ENCODE peak calls at places on chromosomes 16 and 17, in five cellular contexts. E is ovary; Z is hepatocyte; I is esophagus squamous epithelium; D is CD8-positive, alpha-beta T cell. W is an unnamed sample.

GRCh38 chr17:82531431-82531881 is 11.9 kb downstream of the FOXK2 start:
- DNase-seq in E (no peak), Z (no peak), I (no peak), D (no peak), W (peak; percentile 59)

GRCh38 chr16:22743401-22743800 is 70.6 kb upstream of the HS3ST2 start:
- DNase-seq in Z (no peak), D (no peak), E (no peak), I (no peak), W (no peak)

GRCh38 chr17:80501739-80502577 is 25.6 kb upstream of the NPTX1 start:
- DNase-seq in D (no peak), E (no peak), I (no peak), Z (no peak), W (peak; percentile 48)

GRCh38 chr17:29911641-29912177 is 18.3 kb downstream of the SSH2 start:
- DNase-seq in D (no peak), Z (no peak), I (no peak), E (no peak), W (no peak)

GRCh38 chr17:61532818-61533217 is 58.2 kb downstream of the NACA2 start:
- DNase-seq in E (no peak), D (no peak), Z (no peak), I (no peak), W (no peak)

GRCh38 chr16:8878523-8878911 is 3.6 kb upstream of the LITAFD start:
- DNase-seq in D (no peak), Z (peak; percentile 72), I (no peak), E (no peak), W (no peak)

GRCh38 chr17:50684612-50685333 is 22.9 kb downstream of the ANKRD40 start:
- DNase-seq in D (no peak), I (no peak), E (no peak), Z (peak; percentile 81), W (no peak)

GRCh38 chr17:36496018-36496789 is 9.7 kb downstream of the ZNHIT3 start:
- DNase-seq in I (no peak), Z (no peak), E (no peak), D (no peak), W (no peak)

GRCh38 chr16:57720142-57720575 is 15.4 kb upstream of the KATNB1 start:
- DNase-seq in I (no peak), E (no peak), Z (peak; percentile 78), D (no peak), W (peak; percentile 67)

GRCh38 chr16:85616608-85617311 is 3.6 kb downstream of the GSE1 start:
- DNase-seq in Z (no peak), I (peak; percentile 24), D (no peak), E (no peak), W (no peak)

GRCh38 chr17:41008811-41009210 is at the start of gene KRTAP3-1:
- DNase-seq in E (no peak), Z (no peak), D (no peak), I (no peak), W (no peak)

GRCh38 chr17:19317359-19318095 is 45.0 kb downstream of the B9D1 start:
- DNase-seq in Z (peak; percentile 91), D (no peak), E (peak; percentile 90), I (no peak), W (no peak)

GRCh38 chr16:80274576-80275191 is 266.1 kb upstream of the DYNLRB2 start:
- DNase-seq in I (no peak), Z (no peak), E (no peak), D (no peak), W (peak; percentile 80)

GRCh38 chr17:72632026-72632684 is 460.3 kb downstream of the SLC39A11 start:
- DNase-seq in Z (peak; percentile 86), D (no peak), E (no peak), I (no peak), W (no peak)

GRCh38 chr17:67680445-67681224 is 37.1 kb upstream of the NOL11 start:
- DNase-seq in Z (no peak), D (no peak), I (no peak), E (no peak), W (no peak)

GRCh38 chr17:58381124-58381838 is 29.3 kb upstream of the SUPT4H1 start:
- DNase-seq in D (no peak), E (no peak), Z (peak; percentile 71), I (no peak), W (no peak)

GRCh38 chr17:32783602-32784001 is 93.3 kb downstream of the MYO1D start:
- DNase-seq in I (no peak), D (no peak), E (no peak), Z (peak; percentile 78), W (no peak)

GRCh38 chr17:39753514-39754160 is 15.9 kb downstream of the GRB7 start:
- DNase-seq in Z (peak; percentile 79), I (no peak), D (peak; percentile 67), E (no peak), W (peak; percentile 47)

GRCh38 chr17:67448449-67448848 is 71.4 kb downstream of the PITPNC1 start:
- DNase-seq in Z (no peak), I (no peak), E (no peak), D (no peak), W (no peak)

GRCh38 chr17:78705071-78705470 is 77.0 kb downstream of the CYTH1 start:
- DNase-seq in D (no peak), I (no peak), Z (no peak), E (no peak), W (no peak)

GRCh38 chr16:85913688-85914422 is 14.9 kb downstream of the IRF8 start:
- DNase-seq in I (no peak), Z (no peak), E (no peak), D (no peak), W (no peak)

DNA sequence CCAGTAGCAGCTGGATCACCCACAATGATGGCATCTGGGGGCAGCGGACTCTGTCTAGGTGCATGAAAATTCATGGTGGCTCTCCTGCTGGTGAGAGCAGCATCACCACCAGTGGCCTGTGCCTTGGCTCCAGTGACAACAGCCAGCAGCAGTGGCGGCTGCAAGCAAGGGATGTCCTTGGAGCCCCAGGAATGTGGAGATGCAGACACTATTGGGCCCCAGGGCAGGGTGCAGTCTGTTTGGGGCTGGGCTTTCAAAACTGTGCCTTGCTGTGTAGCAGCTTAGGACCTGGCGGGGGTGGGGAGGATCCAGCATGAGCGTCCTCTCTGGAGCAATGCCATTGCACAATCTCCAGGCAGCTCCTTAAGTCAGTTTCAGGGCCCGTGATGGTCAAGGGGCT is 199.7 kb downstream of the CHD9NB start:
- DNase-seq in I (no peak), D (no peak), Z (no peak), E (no peak), W (no peak)
- H3K9me3 ChIP-seq in I (peaks cover 27% of the 10 kb centered on the region), D (peaks cover 3% of the 10 kb centered on the region), Z (no peaks in the 10 kb centered on the region), E (no peaks in the 10 kb centered on the region), W (peaks cover 4% of the 10 kb centered on the region)

GRCh38 chr17:1625507-1626080 is 3.0 kb downstream of the SLC43A2 start:
- DNase-seq in Z (peak; percentile 6), I (no peak), D (no peak), E (no peak), W (no peak)
- H3K4me3 ChIP-seq in Z (no peak overlapping the region), I (no peak overlapping the region), D (no peak overlapping the region), E (no peak overlapping the region), W (no peak overlapping the region)

DNA sequence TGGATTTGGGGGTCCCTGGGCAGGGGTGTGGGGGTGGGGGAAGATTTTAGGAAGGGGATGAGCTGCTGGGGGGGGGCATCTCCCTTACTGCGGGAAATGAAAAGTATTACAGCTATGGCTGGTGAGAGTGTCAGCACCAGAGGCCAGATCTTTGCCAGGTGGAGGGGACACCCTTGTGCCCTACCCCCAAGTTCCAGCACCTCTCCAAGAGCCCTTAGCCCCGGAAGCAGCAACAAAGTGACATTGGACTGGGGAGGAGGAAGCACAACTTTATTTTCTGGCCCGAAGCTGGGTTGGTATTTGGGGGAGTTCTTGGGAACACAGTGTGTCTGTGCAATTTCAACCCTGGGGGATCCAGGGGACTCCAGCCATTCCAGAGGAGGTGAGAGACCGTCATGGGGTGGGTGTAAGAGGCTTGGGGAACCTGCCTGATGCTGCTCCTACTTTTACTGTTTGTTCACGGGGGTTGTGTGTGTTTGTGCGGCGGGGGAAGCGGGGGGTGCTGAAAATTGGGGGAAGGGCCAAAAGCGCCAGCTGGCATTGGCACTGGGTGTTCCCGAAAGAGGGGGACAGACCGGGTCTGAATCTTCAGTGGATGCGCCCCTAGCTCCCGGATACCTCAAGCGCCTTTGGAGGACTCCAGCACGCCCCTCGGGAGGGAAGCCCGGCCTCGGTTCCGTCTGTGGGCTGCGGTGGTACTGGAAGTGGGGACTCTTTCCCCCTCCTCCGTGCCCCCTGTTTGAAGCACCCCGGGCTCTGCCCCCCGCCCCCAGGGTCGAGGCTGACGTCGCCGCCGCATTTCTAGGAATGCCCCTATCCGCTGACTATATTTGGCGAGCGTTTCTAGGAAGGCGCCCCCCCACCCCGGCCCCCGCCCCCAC is 230.3 kb downstream of the MRTFB start:
- DNase-seq in I (no peak), E (peak; percentile 72), D (no peak), Z (peak; percentile 28), W (no peak)
- H3K27me3 ChIP-seq in I (peaks cover 9% of the 10 kb centered on the region), E (no peaks in the 10 kb centered on the region), D (no peaks in the 10 kb centered on the region), Z (no peaks in the 10 kb centered on the region), W (no peaks in the 10 kb centered on the region)

GRCh38 chr17:70251704-70252103 is 82.4 kb downstream of the KCNJ2 start:
- DNase-seq in Z (no peak), D (no peak), E (no peak), I (no peak), W (no peak)
- H3K9me3 ChIP-seq in Z (no peaks in the 10 kb centered on the region), D (no peaks in the 10 kb centered on the region), E (no peaks in the 10 kb centered on the region), I (no peaks in the 10 kb centered on the region), W (no peaks in the 10 kb centered on the region)

GRCh38 chr17:75287221-75287620 is 2.0 kb downstream of the SLC25A19 start:
- DNase-seq in D (no peak), Z (no peak), I (no peak), E (no peak), W (no peak)
- H3K4me3 ChIP-seq in D (no peak overlapping the region), Z (no peak overlapping the region), I (no peak overlapping the region), E (no peak overlapping the region), W (no peak overlapping the region)